ENCODE peak calls at places on chromosomes 6 and 20, in nine cellular contexts. S, I, N, Q, O, Z, W, G and A are unnamed samples.

GRCh38 chr20:62885046-62885445 is 23.4 kb upstream of the TCFL5 start:
- DNase-seq in Z (no peak), S (no peak), W (no peak), O (no peak), I (no peak), Q (no peak), N (no peak), G (no peak), A (no peak)

GRCh38 chr6:53793318-53793975 is 1.4 kb upstream of the LRRC1 start:
- DNase-seq in S (peak; percentile 79), O (peak; percentile 87), W (peak; percentile 67), N (peak; percentile 68), Z (no peak), I (peak; percentile 13), G (peak; percentile 28), Q (peak; percentile 22), A (peak; percentile 81)

GRCh38 chr20:63782051-63782471 is 42.5 kb downstream of the SLC2A4RG start:
- DNase-seq in S (no peak), W (no peak), G (no peak), Q (no peak), N (no peak), Z (peak; percentile 79), I (peak; percentile 44), O (no peak), A (no peak)

GRCh38 chr6:158972241-158973233 is 27.5 kb downstream of the RSPH3 start:
- DNase-seq in N (peak; percentile 66), S (no peak), Q (no peak), Z (no peak), I (peak; percentile 28), G (no peak), W (no peak), O (no peak), A (peak; percentile 66)

GRCh38 chr6:42101186-42101657 is 41.2 kb downstream of the C6orf132 start:
- DNase-seq in W (no peak), G (no peak), O (no peak), I (no peak), N (no peak), S (no peak), Z (no peak), Q (no peak), A (peak; percentile 21)

GRCh38 chr6:134235937-134236751 is 81.8 kb downstream of the SGK1 start:
- DNase-seq in Q (no peak), S (no peak), G (peak; percentile 32), O (no peak), W (no peak), I (peak; percentile 27), Z (no peak), N (peak; percentile 83), A (peak; percentile 46)

GRCh38 chr20:699811-700338 is 24.3 kb upstream of the SCRT2 start:
- DNase-seq in S (no peak), Q (peak; percentile 83), O (no peak), I (no peak), N (no peak), W (no peak), Z (no peak), G (no peak), A (no peak)

GRCh38 chr20:41181567-41181966 is 44.2 kb downstream of the PLCG1 start:
- DNase-seq in G (no peak), W (peak; percentile 33), Z (no peak), O (peak; percentile 49), N (no peak), Q (no peak), I (no peak), S (no peak), A (no peak)

GRCh38 chr6:101114703-101115102 is 233.6 kb upstream of the ASCC3 start:
- DNase-seq in O (no peak), I (no peak), W (no peak), G (no peak), Z (no peak), N (peak; percentile 75), S (peak; percentile 6), Q (no peak), A (peak; percentile 69)

GRCh38 chr6:25342784-25343183 is 63.6 kb downstream of the CARMIL1 start:
- DNase-seq in Z (no peak), Q (no peak), N (peak; percentile 62), W (no peak), O (no peak), G (no peak), S (no peak), I (no peak), A (peak; percentile 24)

GRCh38 chr20:57514273-57514751 is 10.6 kb downstream of the CTCFL start:
- DNase-seq in Q (peak; percentile 31), S (peak; percentile 82), G (peak; percentile 28), N (peak; percentile 65), O (no peak), I (no peak), W (peak; percentile 72), Z (no peak), A (peak; percentile 69)

GRCh38 chr20:51586005-51586440 is 43.5 kb upstream of the NFATC2 start:
- DNase-seq in Q (no peak), N (peak; percentile 98), G (no peak), W (no peak), Z (no peak), S (no peak), O (no peak), I (no peak), A (no peak)

GRCh38 chr6:17831135-17831534 is 124.4 kb upstream of the NUP153 start:
- DNase-seq in Z (no peak), N (peak; percentile 85), W (no peak), S (no peak), G (no peak), I (no peak), Q (no peak), O (no peak), A (no peak)

GRCh38 chr20:1940581-1940980 is 45.4 kb downstream of the SIRPA start:
- DNase-seq in S (no peak), W (no peak), Z (no peak), N (no peak), G (no peak), Q (no peak), O (no peak), I (no peak), A (no peak)

GRCh38 chr20:36925234-36925633 is 26.3 kb downstream of the SAMHD1 start:
- DNase-seq in Z (no peak), N (peak; percentile 42), W (no peak), S (no peak), Q (no peak), G (no peak), I (no peak), O (no peak), A (no peak)

GRCh38 chr20:4607287-4607713 is 114.4 kb upstream of the PRND start:
- DNase-seq in G (no peak), I (peak; percentile 38), W (peak; percentile 76), Z (peak; percentile 39), S (peak; percentile 68), N (peak; percentile 75), O (no peak), Q (no peak), A (peak; percentile 76)

GRCh38 chr6:44432726-44433125 is 45.2 kb downstream of the CDC5L start:
- DNase-seq in W (no peak), G (no peak), S (no peak), O (no peak), I (no peak), Q (no peak), Z (no peak), N (peak; percentile 26), A (no peak)

GRCh38 chr6:54068694-54069093 is 42.5 kb upstream of the MLIP start:
- DNase-seq in Z (no peak), S (no peak), N (no peak), W (no peak), O (no peak), G (no peak), I (no peak), Q (no peak), A (no peak)

GRCh38 chr6:53103993-53104675 is 38.9 kb downstream of the FBXO9 start:
- DNase-seq in S (no peak), I (no peak), N (peak; percentile 41), G (no peak), W (no peak), Z (no peak), Q (no peak), O (no peak), A (peak; percentile 75)

GRCh38 chr6:26187292-26187691 is 100.1 kb downstream of the HFE start:
- DNase-seq in Q (no peak), W (no peak), N (no peak), I (no peak), Z (no peak), G (no peak), O (no peak), S (no peak), A (no peak)

GRCh38 chr6:115195239-115195638 is 852.4 kb upstream of the HS3ST5 start:
- DNase-seq in G (no peak), W (no peak), O (no peak), N (no peak), Z (no peak), Q (no peak), S (no peak), I (no peak), A (peak; percentile 19)

GRCh38 chr20:58618694-58619540 is 32.2 kb upstream of the STX16 start:
- DNase-seq in Q (no peak), S (peak; percentile 22), W (no peak), G (no peak), I (no peak), Z (no peak), O (peak; percentile 89), N (peak; percentile 17), A (no peak)

GRCh38 chr20:46283426-46283825 is 24.9 kb downstream of the CDH22 start:
- DNase-seq in Z (no peak), G (no peak), W (no peak), S (no peak), N (no peak), Q (no peak), O (no peak), I (no peak), A (no peak)

GRCh38 chr6:113111550-113111949 is 745.6 kb upstream of the MARCKS start:
- DNase-seq in S (no peak), I (no peak), O (no peak), N (no peak), W (no peak), Q (no peak), G (no peak), Z (no peak), A (no peak)

GRCh38 chr20:45229264-45230056 is 8.3 kb downstream of the SEMG2 start:
- DNase-seq in O (no peak), N (peak; percentile 10), I (no peak), Q (peak; percentile 13), S (peak; percentile 49), W (no peak), G (no peak), Z (no peak), A (peak; percentile 94)

GRCh38 chr6:16704706-16705402 is 56.4 kb downstream of the ATXN1 start:
- DNase-seq in W (no peak), O (no peak), Z (no peak), N (peak; percentile 74), S (no peak), I (no peak), G (no peak), Q (no peak), A (no peak)

GRCh38 chr6:135939216-135939610 is 87.7 kb downstream of the PDE7B start:
- DNase-seq in I (no peak), Q (peak; percentile 23), O (no peak), G (no peak), S (no peak), W (no peak), Z (no peak), N (no peak), A (no peak)

GRCh38 chr6:34004706-34005105 is 141.2 kb downstream of the GRM4 start:
- DNase-seq in I (no peak), O (no peak), Z (no peak), N (no peak), Q (no peak), S (no peak), G (no peak), W (no peak), A (peak; percentile 48)

GRCh38 chr6:117503211-117503610 is 20.7 kb downstream of the DCBLD1 start:
- DNase-seq in G (no peak), W (no peak), Z (no peak), N (no peak), Q (no peak), O (no peak), I (no peak), S (no peak), A (no peak)

GRCh38 chr20:7667194-7667593 is 273.1 kb downstream of the HAO1 start:
- DNase-seq in G (no peak), O (no peak), W (no peak), N (no peak), I (no peak), S (no peak), Z (no peak), Q (no peak), A (peak; percentile 95)

GRCh38 chr6:43766964-43767461 is 3.0 kb upstream of the VEGFA start:
- DNase-seq in Z (no peak), S (no peak), I (no peak), O (no peak), Q (no peak), N (no peak), G (no peak), W (no peak), A (no peak)